ENCODE peak calls at places on chromosomes 2 and 18, in seven cellular contexts. One of them, this sample, is unnamed. For H3K4me1, the result is how much of the 10 kb centered on the place peaks cover.

GRCh38 chr18:67239826-67240225 is 276.7 kb downstream of the DSEL start:
- DNase-seq in cardiac muscle cell: no peak
- DNase-seq in ovary: no peak
- DNase-seq in hepatocyte: no peak
- DNase-seq in mammary epithelial cell: no peak
- DNase-seq in left lung: no peak
- DNase-seq in uterus: no peak
- DNase-seq in this sample: no peak

GRCh38 chr2:241984271-241984655 is 114.7 kb downstream of the RTP5 start:
- DNase-seq in mammary epithelial cell: no peak
- DNase-seq in uterus: no peak
- DNase-seq in left lung: no peak
- DNase-seq in cardiac muscle cell: no peak
- DNase-seq in hepatocyte: no peak
- DNase-seq in ovary: no peak
- DNase-seq in this sample: no peak

GRCh38 chr2:200172944-200173481 is 133.5 kb upstream of the SPATS2L start:
- DNase-seq in cardiac muscle cell: peak
- DNase-seq in ovary: no peak
- DNase-seq in hepatocyte: no peak
- DNase-seq in left lung: no peak
- DNase-seq in mammary epithelial cell: peak
- DNase-seq in uterus: no peak
- DNase-seq in this sample: no peak

GRCh38 chr2:79982445-79982844 is 322.1 kb downstream of the LRRTM1 start:
- DNase-seq in ovary: no peak
- DNase-seq in cardiac muscle cell: no peak
- DNase-seq in hepatocyte: peak
- DNase-seq in left lung: no peak
- DNase-seq in mammary epithelial cell: no peak
- DNase-seq in uterus: no peak
- DNase-seq in this sample: no peak

GRCh38 chr2:170341684-170342631 is 164.0 kb downstream of the MYO3B start:
- DNase-seq in hepatocyte: no peak
- DNase-seq in mammary epithelial cell: no peak
- DNase-seq in left lung: no peak
- DNase-seq in ovary: no peak
- DNase-seq in cardiac muscle cell: no peak
- DNase-seq in uterus: no peak
- DNase-seq in this sample: no peak

GRCh38 chr2:111116016-111116746 is 4.5 kb upstream of the BCL2L11 start:
- DNase-seq in uterus: no peak
- DNase-seq in left lung: no peak
- DNase-seq in hepatocyte: no peak
- DNase-seq in cardiac muscle cell: no peak
- DNase-seq in mammary epithelial cell: no peak
- DNase-seq in ovary: no peak
- DNase-seq in this sample: no peak

GRCh38 chr2:221596192-221596591 is 24.1 kb upstream of the EPHA4 start:
- DNase-seq in cardiac muscle cell: peak
- DNase-seq in left lung: no peak
- DNase-seq in ovary: no peak
- DNase-seq in hepatocyte: peak
- DNase-seq in uterus: no peak
- DNase-seq in mammary epithelial cell: peak
- DNase-seq in this sample: peak

GRCh38 chr18:35239314-35239713 is 1.5 kb upstream of the ZNF397 start:
- DNase-seq in ovary: no peak
- DNase-seq in hepatocyte: no peak
- DNase-seq in mammary epithelial cell: no peak
- DNase-seq in left lung: no peak
- DNase-seq in cardiac muscle cell: no peak
- DNase-seq in uterus: no peak
- DNase-seq in this sample: no peak

DNA sequence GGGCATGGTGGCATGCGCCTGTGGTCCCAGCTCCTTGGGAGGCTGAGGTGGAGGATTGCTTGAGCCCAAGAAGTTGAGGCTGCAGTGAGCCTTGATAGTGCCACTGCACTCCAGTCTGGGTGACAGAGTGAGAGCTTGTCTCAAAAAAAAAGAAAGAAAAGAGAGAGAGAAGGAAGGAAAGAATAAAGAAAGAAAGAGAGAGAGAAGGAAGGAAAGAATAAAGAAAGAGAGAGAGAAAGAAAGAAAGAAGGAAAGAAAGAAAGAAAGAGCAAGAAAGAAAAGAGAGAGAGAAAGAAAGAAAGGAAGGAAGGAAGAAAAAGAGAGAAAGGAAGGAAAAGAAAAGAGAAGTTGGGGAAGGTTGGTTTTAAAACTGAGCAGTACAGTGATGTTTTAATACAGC is 49.0 kb upstream of the ACSL3 start:
- DNase-seq in left lung: no peak
- DNase-seq in uterus: no peak
- DNase-seq in hepatocyte: no peak
- DNase-seq in ovary: no peak
- DNase-seq in mammary epithelial cell: no peak
- DNase-seq in cardiac muscle cell: no peak
- DNase-seq in this sample: no peak
- TF ChIP-seq CTCF in left lung: no peak
- TF ChIP-seq CTCF in uterus: no peak
- TF ChIP-seq CTCF in hepatocyte: no peak
- TF ChIP-seq CTCF in ovary: no peak
- TF ChIP-seq CTCF in mammary epithelial cell: no peak
- TF ChIP-seq CTCF in cardiac muscle cell: no peak
- TF ChIP-seq CTCF in this sample: no peak

GRCh38 chr2:64485961-64486360 is 32.0 kb downstream of the LGALSL start:
- DNase-seq in hepatocyte: no peak
- DNase-seq in mammary epithelial cell: peak
- DNase-seq in left lung: no peak
- DNase-seq in cardiac muscle cell: peak
- DNase-seq in ovary: no peak
- DNase-seq in uterus: no peak
- DNase-seq in this sample: no peak

GRCh38 chr2:64485302-64485701 is 31.3 kb downstream of the LGALSL start:
- DNase-seq in hepatocyte: no peak
- DNase-seq in ovary: no peak
- DNase-seq in mammary epithelial cell: no peak
- DNase-seq in left lung: no peak
- DNase-seq in uterus: no peak
- DNase-seq in cardiac muscle cell: no peak
- DNase-seq in this sample: no peak

GRCh38 chr2:64481665-64482064 is 27.7 kb downstream of the LGALSL start:
- DNase-seq in hepatocyte: no peak
- DNase-seq in cardiac muscle cell: no peak
- DNase-seq in mammary epithelial cell: no peak
- DNase-seq in left lung: no peak
- DNase-seq in ovary: no peak
- DNase-seq in uterus: no peak
- DNase-seq in this sample: no peak

GRCh38 chr2:64482243-64482642 is 28.3 kb downstream of the LGALSL start:
- DNase-seq in cardiac muscle cell: no peak
- DNase-seq in mammary epithelial cell: no peak
- DNase-seq in hepatocyte: no peak
- DNase-seq in uterus: no peak
- DNase-seq in ovary: no peak
- DNase-seq in left lung: no peak
- DNase-seq in this sample: no peak

GRCh38 chr2:64482765-64483504 is 29.0 kb downstream of the LGALSL start:
- DNase-seq in mammary epithelial cell: peak
- DNase-seq in uterus: no peak
- DNase-seq in left lung: no peak
- DNase-seq in cardiac muscle cell: peak
- DNase-seq in hepatocyte: peak
- DNase-seq in ovary: no peak
- DNase-seq in this sample: no peak
- H3K4me1 ChIP-seq in mammary epithelial cell: under half
- H3K4me1 ChIP-seq in uterus: under half
- H3K4me1 ChIP-seq in left lung: under half
- H3K4me1 ChIP-seq in cardiac muscle cell: under half
- H3K4me1 ChIP-seq in hepatocyte: under half
- H3K4me1 ChIP-seq in ovary: under half
- H3K4me1 ChIP-seq in this sample: under half

GRCh38 chr18:11147371-11147860 is 2.0 kb downstream of the PIEZO2 start:
- DNase-seq in uterus: no peak
- DNase-seq in hepatocyte: peak
- DNase-seq in mammary epithelial cell: no peak
- DNase-seq in ovary: no peak
- DNase-seq in left lung: no peak
- DNase-seq in cardiac muscle cell: peak
- DNase-seq in this sample: no peak

GRCh38 chr18:11146947-11147345 is 2.4 kb downstream of the PIEZO2 start:
- DNase-seq in cardiac muscle cell: no peak
- DNase-seq in hepatocyte: no peak
- DNase-seq in uterus: no peak
- DNase-seq in left lung: no peak
- DNase-seq in ovary: no peak
- DNase-seq in mammary epithelial cell: no peak
- DNase-seq in this sample: no peak

GRCh38 chr18:11148655-11149440 is 521 bp downstream of the PIEZO2 start:
- DNase-seq in cardiac muscle cell: peak
- DNase-seq in mammary epithelial cell: no peak
- DNase-seq in uterus: no peak
- DNase-seq in ovary: no peak
- DNase-seq in hepatocyte: peak
- DNase-seq in left lung: no peak
- DNase-seq in this sample: no peak

GRCh38 chr18:11149441-11150270 is at the start of gene PIEZO2:
- DNase-seq in mammary epithelial cell: no peak
- DNase-seq in ovary: peak
- DNase-seq in hepatocyte: peak
- DNase-seq in cardiac muscle cell: peak
- DNase-seq in left lung: peak
- DNase-seq in uterus: no peak
- DNase-seq in this sample: peak

GRCh38 chr18:11147962-11148654 is 1.3 kb downstream of the PIEZO2 start:
- DNase-seq in cardiac muscle cell: peak
- DNase-seq in hepatocyte: no peak
- DNase-seq in mammary epithelial cell: no peak
- DNase-seq in ovary: no peak
- DNase-seq in left lung: no peak
- DNase-seq in uterus: no peak
- DNase-seq in this sample: no peak
- H3K4me3 ChIP-seq in cardiac muscle cell: peak
- H3K4me3 ChIP-seq in hepatocyte: peak
- H3K4me3 ChIP-seq in mammary epithelial cell: no peak
- H3K4me3 ChIP-seq in ovary: peak
- H3K4me3 ChIP-seq in left lung: peak
- H3K4me3 ChIP-seq in uterus: no peak
- H3K4me3 ChIP-seq in this sample: peak

DNA sequence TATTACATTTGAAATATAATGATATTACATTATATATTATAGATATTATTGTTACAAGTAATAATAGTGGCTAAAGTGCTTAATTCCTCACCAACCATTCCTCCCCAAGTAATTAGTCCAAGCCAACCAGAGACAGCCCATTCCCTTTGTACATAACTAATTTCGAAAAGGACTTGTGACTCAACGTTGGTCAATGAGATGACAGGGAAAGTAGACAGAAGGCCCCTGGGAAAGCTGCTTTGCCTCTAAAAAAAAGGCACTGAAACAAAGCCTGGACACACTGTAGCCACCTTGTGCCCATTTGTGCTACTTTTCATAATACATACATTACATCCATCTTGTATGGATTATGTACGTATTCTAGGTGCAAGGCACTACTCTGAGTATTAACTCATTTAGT is 28.8 kb downstream of the COLEC12 start:
- DNase-seq in mammary epithelial cell: no peak
- DNase-seq in ovary: no peak
- DNase-seq in cardiac muscle cell: peak
- DNase-seq in hepatocyte: no peak
- DNase-seq in uterus: no peak
- DNase-seq in left lung: no peak
- DNase-seq in this sample: no peak
- TF ChIP-seq CTCF in mammary epithelial cell: no peak
- TF ChIP-seq CTCF in ovary: no peak
- TF ChIP-seq CTCF in cardiac muscle cell: no peak
- TF ChIP-seq CTCF in hepatocyte: no peak
- TF ChIP-seq CTCF in uterus: no peak
- TF ChIP-seq CTCF in left lung: no peak
- TF ChIP-seq CTCF in this sample: no peak

DNA sequence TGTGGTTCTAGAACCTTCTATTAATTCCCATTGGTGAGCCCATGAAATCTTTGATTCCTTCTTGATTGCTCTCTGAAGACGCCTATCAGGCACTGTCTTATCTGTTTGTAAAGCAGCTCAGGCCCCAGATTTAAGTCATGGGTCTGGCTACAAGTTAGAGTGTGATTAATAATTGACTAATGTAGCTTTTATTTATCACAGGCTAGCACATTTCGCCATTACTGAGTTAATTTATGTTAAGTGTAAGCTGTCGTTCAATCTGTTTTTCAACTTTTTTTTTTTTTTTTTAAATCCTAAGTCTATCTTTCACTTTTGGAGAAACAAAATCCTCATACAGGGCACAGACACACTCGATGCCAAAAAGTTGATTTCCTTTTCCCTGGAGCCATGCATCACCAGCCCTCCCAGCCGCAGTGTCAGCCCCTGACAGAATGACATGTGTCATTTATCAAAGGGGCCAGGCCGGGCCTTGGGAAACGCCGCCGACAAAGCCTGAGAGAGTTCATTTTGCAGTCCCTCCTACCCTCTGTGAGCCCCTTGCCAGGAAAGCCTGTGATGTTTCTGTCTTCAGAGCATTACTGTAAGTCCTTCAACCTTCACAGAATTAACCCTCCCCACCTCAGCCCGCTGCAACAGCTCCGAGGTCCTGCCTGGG is 15.8 kb downstream of the TSHZ1 start:
- DNase-seq in ovary: no peak
- DNase-seq in hepatocyte: peak
- DNase-seq in mammary epithelial cell: no peak
- DNase-seq in cardiac muscle cell: peak
- DNase-seq in left lung: no peak
- DNase-seq in uterus: no peak
- DNase-seq in this sample: no peak
- H3K4me1 ChIP-seq in ovary: under half
- H3K4me1 ChIP-seq in hepatocyte: half or more
- H3K4me1 ChIP-seq in mammary epithelial cell: under half
- H3K4me1 ChIP-seq in cardiac muscle cell: under half
- H3K4me1 ChIP-seq in left lung: half or more
- H3K4me1 ChIP-seq in uterus: under half
- H3K4me1 ChIP-seq in this sample: under half

GRCh38 chr2:237627463-237628321 is at the start of gene LRRFIP1:
- DNase-seq in hepatocyte: peak
- DNase-seq in ovary: peak
- DNase-seq in uterus: peak
- DNase-seq in cardiac muscle cell: peak
- DNase-seq in left lung: no peak
- DNase-seq in mammary epithelial cell: no peak
- DNase-seq in this sample: no peak

GRCh38 chr2:237629188-237629534 is 1.8 kb downstream of the LRRFIP1 start:
- DNase-seq in hepatocyte: no peak
- DNase-seq in cardiac muscle cell: no peak
- DNase-seq in uterus: no peak
- DNase-seq in left lung: no peak
- DNase-seq in ovary: no peak
- DNase-seq in mammary epithelial cell: no peak
- DNase-seq in this sample: no peak

GRCh38 chr2:237626813-237627451 is 455 bp upstream of the LRRFIP1 start:
- DNase-seq in hepatocyte: no peak
- DNase-seq in uterus: no peak
- DNase-seq in ovary: no peak
- DNase-seq in left lung: no peak
- DNase-seq in cardiac muscle cell: no peak
- DNase-seq in mammary epithelial cell: no peak
- DNase-seq in this sample: no peak

GRCh38 chr2:237629739-237630138 is 2.4 kb downstream of the LRRFIP1 start:
- DNase-seq in mammary epithelial cell: peak
- DNase-seq in left lung: no peak
- DNase-seq in ovary: no peak
- DNase-seq in hepatocyte: no peak
- DNase-seq in uterus: no peak
- DNase-seq in cardiac muscle cell: peak
- DNase-seq in this sample: no peak

GRCh38 chr2:237628482-237629187 is 1.2 kb downstream of the LRRFIP1 start:
- DNase-seq in mammary epithelial cell: no peak
- DNase-seq in ovary: no peak
- DNase-seq in left lung: no peak
- DNase-seq in hepatocyte: no peak
- DNase-seq in uterus: no peak
- DNase-seq in cardiac muscle cell: no peak
- DNase-seq in this sample: no peak
- H3K4me3 ChIP-seq in mammary epithelial cell: no peak
- H3K4me3 ChIP-seq in ovary: peak
- H3K4me3 ChIP-seq in left lung: peak
- H3K4me3 ChIP-seq in hepatocyte: peak
- H3K4me3 ChIP-seq in uterus: peak
- H3K4me3 ChIP-seq in cardiac muscle cell: peak
- H3K4me3 ChIP-seq in this sample: peak